ENCODE peak calls at places on chromosome 10, in seven cellular contexts. R, T, I, H, X, P and G are unnamed samples.
A peak's percentile ranks its signal among the peaks of the same experiment; 100 is the strongest.

GRCh38 chr10:131856441-131857094 is 44.2 kb upstream of the PPP2R2D start:
- DNase-seq in P (no peak), H (no peak), I (no peak), T (no peak), X (no peak), R (peak; percentile 57), G (no peak)

GRCh38 chr10:69819713-69820506 is 18.2 kb downstream of the COL13A1 start:
- DNase-seq in T (no peak), P (no peak), X (peak; percentile 68), I (no peak), R (no peak), H (no peak), G (no peak)

GRCh38 chr10:114305521-114305925 is 66.5 kb downstream of the VWA2 start:
- DNase-seq in X (no peak), T (no peak), H (no peak), I (no peak), P (no peak), R (peak; percentile 72), G (no peak)

GRCh38 chr10:78196964-78197363 is 163.3 kb downstream of the RPS24 start:
- DNase-seq in R (no peak), I (no peak), H (no peak), X (peak; percentile 54), T (no peak), P (peak; percentile 20), G (no peak)

GRCh38 chr10:93437000-93437945 is 44.9 kb downstream of the MYOF start:
- DNase-seq in P (peak; percentile 99), R (no peak), X (peak; percentile 100), H (peak; percentile 72), I (no peak), T (peak; percentile 83), G (no peak)

GRCh38 chr10:90798482-90798881 is 59.4 kb downstream of the HTR7 start:
- DNase-seq in H (no peak), I (no peak), T (no peak), P (no peak), X (no peak), R (no peak), G (no peak)

GRCh38 chr10:72276013-72276387 is 2.3 kb downstream of the DDIT4 start:
- DNase-seq in H (no peak), I (no peak), P (peak; percentile 35), X (no peak), T (no peak), R (no peak), G (no peak)

GRCh38 chr10:132663666-132664365 is 122.1 kb downstream of the NKX6-2 start:
- DNase-seq in X (no peak), T (no peak), R (peak; percentile 61), H (no peak), P (no peak), I (no peak), G (no peak)

GRCh38 chr10:79562135-79562756 is 2.0 kb upstream of the SFTPA2 start:
- DNase-seq in H (peak; percentile 81), P (peak; percentile 49), I (peak; percentile 34), X (peak; percentile 44), R (peak; percentile 89), T (peak; percentile 40), G (peak; percentile 68)

GRCh38 chr10:70334526-70335245 is 47.7 kb downstream of the LRRC20 start:
- DNase-seq in R (peak; percentile 65), I (no peak), P (no peak), T (no peak), X (no peak), H (no peak), G (no peak)

GRCh38 chr10:52312999-52313349 is 1.1 kb upstream of the DKK1 start:
- DNase-seq in T (no peak), P (peak; percentile 37), I (no peak), X (peak; percentile 20), H (no peak), R (no peak), G (no peak)

GRCh38 chr10:80924063-80924952 is 386.6 kb downstream of the SH2D4B start:
- DNase-seq in R (no peak), T (peak; percentile 71), P (peak; percentile 32), X (peak; percentile 16), I (no peak), H (peak; percentile 67), G (peak; percentile 33)

GRCh38 chr10:117003336-117003735 is 1.7 kb downstream of the SHTN1 start:
- DNase-seq in P (no peak), X (no peak), I (no peak), H (no peak), R (no peak), T (no peak), G (no peak)

GRCh38 chr10:132879408-132880147 is 62.8 kb downstream of the CFAP46 start:
- DNase-seq in H (peak; percentile 36), R (peak; percentile 64), X (no peak), I (no peak), P (no peak), T (no peak), G (no peak)

GRCh38 chr10:29784175-29784773 is 149.5 kb upstream of the SVIL start:
- DNase-seq in T (peak; percentile 53), P (peak; percentile 99), I (no peak), H (no peak), R (no peak), X (peak; percentile 100), G (no peak)

GRCh38 chr10:11824376-11824775 is 1.2 kb downstream of the PROSER2 start:
- DNase-seq in X (peak; percentile 34), R (no peak), H (no peak), P (peak; percentile 17), T (no peak), I (no peak), G (no peak)

GRCh38 chr10:62076872-62077271 is 175.4 kb downstream of the ARID5B start:
- DNase-seq in I (no peak), H (no peak), X (peak; percentile 93), R (no peak), P (peak; percentile 90), T (no peak), G (no peak)

DNA sequence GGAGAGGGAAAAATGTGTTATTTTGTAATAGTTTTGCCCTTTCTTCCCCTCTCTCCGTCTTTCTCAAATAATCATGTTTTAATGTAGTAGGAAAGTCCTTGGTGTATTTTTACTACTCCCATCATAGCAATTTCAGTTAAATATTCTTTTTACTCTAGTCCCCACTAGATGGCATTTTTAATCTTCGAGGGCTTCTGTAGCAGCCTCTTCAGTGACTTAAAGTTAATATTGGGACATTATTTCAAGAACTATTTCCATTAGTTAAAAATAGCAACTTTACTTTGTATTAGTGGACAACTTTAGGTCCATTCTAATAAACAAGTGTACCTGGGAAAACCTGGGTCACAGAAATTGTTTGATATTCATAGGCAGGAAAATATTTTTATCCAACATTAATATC is 23.0 kb downstream of the EDRF1 start:
- DNase-seq in T (no peak), H (no peak), I (no peak), P (peak; percentile 17), R (no peak), X (no peak), G (no peak)
- TF ChIP-seq CTCF in T (no peak), H (no peak), I (no peak), P (peak; percentile 19), R (no peak), X (no peak), G (peak; percentile 29)

DNA sequence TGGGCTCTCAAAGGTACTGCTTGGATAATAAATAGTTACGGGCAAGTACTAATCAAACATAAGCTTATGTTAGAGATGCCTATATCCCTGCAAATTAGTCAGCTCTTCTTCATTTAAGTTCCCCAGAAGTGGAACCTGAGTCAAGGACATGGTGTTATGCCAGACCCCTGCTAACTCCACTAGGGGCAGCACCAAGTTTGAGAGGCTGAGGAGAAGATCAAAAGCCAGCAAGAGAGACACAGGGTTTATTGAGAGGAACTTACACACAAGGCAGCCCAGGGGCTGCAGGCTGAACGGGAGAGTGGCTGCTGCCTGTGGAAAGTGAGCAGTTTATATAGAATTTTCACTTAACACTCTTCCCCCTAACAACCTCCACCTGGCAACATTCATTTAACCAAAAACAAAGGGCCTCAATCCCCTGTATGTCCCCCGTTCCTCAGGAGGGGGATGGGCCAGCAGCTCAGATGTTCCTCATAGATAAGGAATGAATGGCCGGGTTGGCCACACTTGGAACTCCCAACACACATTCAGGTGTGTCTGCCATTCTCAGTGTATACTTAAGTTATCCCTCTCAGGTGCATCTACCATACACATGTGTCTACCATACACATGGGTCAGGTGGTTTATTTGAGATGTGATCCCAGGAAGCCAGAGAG is 62.6 kb upstream of the GHITM start:
- DNase-seq in T (no peak), X (peak; percentile 34), P (peak; percentile 12), R (no peak), I (no peak), H (no peak), G (no peak)
- TF ChIP-seq CTCF in T (no peak), X (peak; percentile 47), P (peak; percentile 33), R (peak; percentile 16), I (no peak), H (no peak), G (peak; percentile 46)

GRCh38 chr10:75195035-75195763 is 15.4 kb upstream of the VDAC2 start:
- DNase-seq in I (no peak), H (no peak), X (peak; percentile 91), T (no peak), P (peak; percentile 71), R (no peak), G (no peak)

GRCh38 chr10:75187961-75188426 is 22.6 kb upstream of the VDAC2 start:
- DNase-seq in R (peak; percentile 83), H (no peak), P (peak; percentile 65), I (peak; percentile 46), T (no peak), X (peak; percentile 56), G (peak; percentile 19)

GRCh38 chr10:75189266-75190096 is 21.1 kb upstream of the VDAC2 start:
- DNase-seq in I (no peak), T (no peak), R (no peak), P (no peak), H (no peak), X (no peak), G (no peak)

GRCh38 chr10:75197066-75197465 is 13.5 kb upstream of the VDAC2 start:
- DNase-seq in T (no peak), R (no peak), P (no peak), X (no peak), H (no peak), I (no peak), G (no peak)

GRCh38 chr10:75191821-75192568 is 18.6 kb upstream of the VDAC2 start:
- DNase-seq in T (peak; percentile 54), P (peak; percentile 79), R (no peak), X (peak; percentile 91), H (no peak), I (no peak), G (no peak)
- TF ChIP-seq CTCF in T (no peak), P (peak; percentile 6), R (no peak), X (peak; percentile 30), H (no peak), I (no peak), G (peak; percentile 10)

DNA sequence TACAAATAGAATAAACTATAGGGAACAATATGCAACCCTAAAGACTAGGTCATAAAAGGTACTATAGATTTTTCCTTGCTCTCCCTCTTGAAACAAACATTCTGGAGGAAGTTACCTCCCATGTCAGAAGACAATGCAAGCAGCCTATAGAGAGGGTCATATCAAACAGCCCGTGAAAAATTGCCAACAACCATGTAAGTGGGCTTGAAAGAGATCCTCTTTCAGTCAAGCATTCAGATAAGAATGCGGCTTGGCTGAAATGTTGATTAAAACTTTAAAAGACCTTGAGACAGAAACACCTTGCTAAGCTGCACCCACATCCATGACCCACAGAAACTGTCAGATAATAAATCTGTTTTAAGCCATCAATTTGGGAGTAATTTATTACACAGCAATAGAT is 526.6 kb upstream of the GHITM start:
- DNase-seq in P (no peak), H (no peak), T (no peak), X (peak; percentile 54), I (no peak), R (no peak), G (no peak)
- TF ChIP-seq CTCF in P (no peak), H (no peak), T (no peak), X (no peak), I (no peak), R (no peak), G (no peak)